ENCODE peak calls at places on chromosome 7, in seven cellular contexts. X is effector CD4-positive, alpha-beta T cell; K is EL; Z is left ventricle myocardium inferior; P is T-helper 1 cell; Q is GOT3; Y is Calu3. T is an unnamed sample.

GRCh38 chr7:66099551-66100407 is 14.9 kb upstream of the CRCP start:
- DNase-seq in K (peak; percentile 92), X (peak; percentile 15), P (no peak), Z (peak; percentile 41), Y (peak; percentile 61), Q (no peak), T (peak; percentile 80)

GRCh38 chr7:151404216-151405011 is 5.4 kb downstream of the WDR86 start:
- DNase-seq in X (no peak), Y (peak; percentile 48), P (no peak), Z (no peak), K (peak; percentile 19), Q (no peak), T (peak; percentile 38)

GRCh38 chr7:2771274-2771711 is 72.8 kb downstream of the GNA12 start:
- DNase-seq in Y (no peak), Q (no peak), K (no peak), X (no peak), P (no peak), Z (no peak), T (no peak)

GRCh38 chr7:48004023-48004422 is 24.6 kb upstream of the HUS1 start:
- DNase-seq in P (no peak), Q (no peak), Z (no peak), Y (no peak), X (no peak), K (no peak), T (no peak)

GRCh38 chr7:128209229-128210035 is 31.6 kb upstream of the LEP start:
- DNase-seq in Y (peak; percentile 73), Q (no peak), X (peak; percentile 51), P (peak; percentile 31), K (peak; percentile 71), Z (peak; percentile 44), T (peak; percentile 89)

GRCh38 chr7:47552631-47553030 is 29.3 kb downstream of the TNS3 start:
- DNase-seq in Q (no peak), P (no peak), Z (no peak), X (no peak), K (peak; percentile 69), Y (no peak), T (no peak)

GRCh38 chr7:98329974-98330373 is 48.5 kb downstream of the BRI3 start:
- DNase-seq in Q (no peak), X (no peak), K (no peak), P (no peak), Y (no peak), Z (no peak), T (peak; percentile 38)

GRCh38 chr7:107627002-107627401 is 33.6 kb upstream of the SLC26A4 start:
- DNase-seq in K (no peak), Q (no peak), Y (no peak), Z (no peak), P (no peak), X (no peak), T (no peak)

GRCh38 chr7:158266817-158267736 is 320.5 kb downstream of the PTPRN2 start:
- DNase-seq in X (no peak), Q (no peak), Y (no peak), P (no peak), Z (no peak), K (no peak), T (no peak)

GRCh38 chr7:128459394-128459878 is 3.8 kb downstream of the HILPDA start:
- DNase-seq in K (peak; percentile 59), Q (no peak), Y (peak; percentile 64), X (peak; percentile 57), P (peak; percentile 38), Z (peak; percentile 39), T (peak; percentile 71)

GRCh38 chr7:104841798-104842197 is 172.2 kb upstream of the KMT2E start:
- DNase-seq in Z (no peak), P (no peak), Y (no peak), K (no peak), X (no peak), Q (no peak), T (no peak)

GRCh38 chr7:128904381-128905197 is 5.9 kb downstream of the KCP start:
- DNase-seq in X (peak; percentile 17), K (peak; percentile 52), P (no peak), Z (no peak), Q (no peak), Y (no peak), T (peak; percentile 68)

GRCh38 chr7:37247881-37248280 is 200.8 kb downstream of the ELMO1 start:
- DNase-seq in Z (no peak), X (no peak), Q (no peak), P (no peak), Y (no peak), K (no peak), T (peak; percentile 60)

GRCh38 chr7:133001727-133002126 is 80.2 kb downstream of the CHCHD3 start:
- DNase-seq in Q (no peak), K (no peak), Y (no peak), P (no peak), Z (no peak), X (no peak), T (no peak)

GRCh38 chr7:5478568-5479045 is 55.0 kb upstream of the TNRC18 start:
- DNase-seq in P (no peak), Z (no peak), K (no peak), Y (no peak), X (no peak), Q (no peak), T (peak; percentile 62)

GRCh38 chr7:45230083-45230482 is 72.5 kb downstream of the RAMP3 start:
- DNase-seq in Q (no peak), P (no peak), K (no peak), Z (no peak), Y (no peak), X (no peak), T (no peak)

T was measured in hepatocyte.